ENCODE peak calls at places on chromosomes 2 and 18, in seven cellular contexts. H is mesenchymal stem cell, K is mesendoderm, W is H1, F is neuronal stem cell, N is IMR-90, G is trophoblast cell. I is an unnamed sample.

GRCh38 chr2:218733615-218734021 is 23.0 kb downstream of the TTLL4 start:
- DNase-seq in H (peak; percentile 87), K (no peak), W (no peak), F (no peak), N (peak; percentile 93), G (peak; percentile 10), I (no peak)

GRCh38 chr2:224910535-224910934 is 131.7 kb downstream of the DOCK10 start:
- DNase-seq in H (no peak), K (peak; percentile 14), W (no peak), F (no peak), N (peak; percentile 54), G (no peak), I (no peak)

GRCh38 chr18:77049938-77050337 is 82.6 kb downstream of the MBP start:
- DNase-seq in H (no peak), K (no peak), W (no peak), F (no peak), N (no peak), G (no peak), I (no peak)

GRCh38 chr2:142599504-142599903 is 278.0 kb upstream of the KYNU start:
- DNase-seq in H (no peak), K (no peak), W (no peak), F (no peak), N (no peak), G (no peak), I (no peak)

GRCh38 chr2:199589303-199589702 is 131.6 kb upstream of the SATB2 start:
- DNase-seq in H (no peak), K (no peak), W (no peak), F (no peak), N (no peak), G (no peak), I (no peak)

GRCh38 chr2:220188031-220188430 is 560.6 kb downstream of the SLC4A3 start:
- DNase-seq in H (peak; percentile 6), K (no peak), W (no peak), F (no peak), N (peak; percentile 43), G (no peak), I (no peak)

GRCh38 chr2:43199492-43200481 is 26.6 kb downstream of the ZFP36L2 start:
- DNase-seq in H (peak; percentile 24), K (peak; percentile 83), W (no peak), F (no peak), N (peak; percentile 15), G (peak; percentile 94), I (peak; percentile 51)

GRCh38 chr2:43082111-43082877 is 144.1 kb downstream of the ZFP36L2 start:
- DNase-seq in H (peak; percentile 94), K (no peak), W (no peak), F (no peak), N (peak; percentile 79), G (no peak), I (no peak)

GRCh38 chr2:10614940-10615339 is 74.8 kb downstream of the NOL10 start:
- DNase-seq in H (peak; percentile 54), K (no peak), W (no peak), F (no peak), N (peak; percentile 46), G (no peak), I (no peak)

GRCh38 chr2:209147981-209148380 is 275.9 kb upstream of the MAP2 start:
- DNase-seq in H (no peak), K (no peak), W (no peak), F (no peak), N (no peak), G (no peak), I (no peak)

GRCh38 chr18:74836296-74837139 is 238.8 kb downstream of the ZNF407 start:
- DNase-seq in H (peak; percentile 18), K (no peak), W (no peak), F (no peak), N (peak; percentile 72), G (no peak), I (no peak)

GRCh38 chr18:75173758-75174157 is 35.2 kb downstream of the PTGR3 start:
- DNase-seq in H (no peak), K (no peak), W (no peak), F (no peak), N (no peak), G (no peak), I (no peak)

GRCh38 chr18:22683196-22683676 is 249.9 kb upstream of the RBBP8 start:
- DNase-seq in H (no peak), K (no peak), W (no peak), F (no peak), N (peak; percentile 93), G (no peak), I (no peak)

GRCh38 chr2:58700621-58701020 is 459.5 kb upstream of the FANCL start:
- DNase-seq in H (no peak), K (no peak), W (no peak), F (no peak), N (no peak), G (no peak), I (no peak)

GRCh38 chr2:230335864-230336506 is 9.0 kb downstream of the SP140L start:
- DNase-seq in H (no peak), K (no peak), W (no peak), F (no peak), N (no peak), G (no peak), I (no peak)

GRCh38 chr2:28463893-28464292 is 32.0 kb upstream of the PLB1 start:
- DNase-seq in H (peak; percentile 28), K (no peak), W (no peak), F (no peak), N (peak; percentile 61), G (no peak), I (no peak)
- H3K23ac ChIP-seq in H (no peak overlapping the region), K (no peak overlapping the region), W (no peak overlapping the region), F (no peak overlapping the region), N (no peak overlapping the region), G (no peak overlapping the region), I (no peak overlapping the region)

GRCh38 chr2:64203131-64204005 is 59.1 kb upstream of the PELI1 start:
- DNase-seq in H (peak; percentile 92), K (no peak), W (no peak), F (no peak), N (peak; percentile 59), G (no peak), I (no peak)

GRCh38 chr2:64204716-64205115 is 60.5 kb upstream of the PELI1 start:
- DNase-seq in H (peak; percentile 28), K (no peak), W (no peak), F (no peak), N (no peak), G (no peak), I (no peak)

GRCh38 chr2:64204006-64204632 is 59.9 kb upstream of the PELI1 start:
- DNase-seq in H (peak; percentile 98), K (no peak), W (no peak), F (no peak), N (peak; percentile 62), G (peak; percentile 72), I (peak; percentile 36)

GRCh38 chr2:64201086-64201627 is 56.9 kb upstream of the PELI1 start:
- DNase-seq in H (peak; percentile 33), K (no peak), W (no peak), F (no peak), N (no peak), G (peak; percentile 45), I (no peak)

DNA sequence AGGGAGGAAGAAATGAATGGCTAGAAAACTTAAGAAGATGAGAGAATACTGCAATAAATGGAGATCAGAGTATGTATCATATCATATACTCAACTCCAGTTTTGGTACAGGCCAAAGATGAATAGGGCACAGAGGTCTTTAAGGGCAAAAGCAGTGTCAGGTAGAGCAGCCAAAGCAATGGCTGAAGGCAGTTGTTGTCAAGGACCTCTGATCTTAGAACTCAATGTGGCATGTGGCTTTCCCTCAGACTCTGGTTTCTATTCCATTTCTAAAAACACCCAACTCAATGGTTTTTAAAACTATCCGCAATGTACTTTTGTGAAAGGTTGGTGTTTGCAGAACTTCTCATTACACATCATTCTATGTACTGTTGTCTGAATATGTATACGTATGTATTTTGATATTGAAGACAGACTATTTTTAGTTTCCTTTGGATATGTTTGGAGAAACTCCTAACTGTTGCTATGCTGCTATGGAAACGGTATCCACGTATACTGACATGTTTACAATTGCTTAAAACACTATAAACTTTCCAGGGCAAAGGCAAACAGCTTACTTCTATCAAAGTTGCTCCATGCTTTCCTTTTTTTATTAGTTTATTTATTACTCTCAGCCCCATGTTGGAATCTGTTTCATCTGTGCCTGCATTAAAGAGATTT is 58.1 kb upstream of the PELI1 start:
- DNase-seq in H (peak; percentile 99), K (peak; percentile 56), W (no peak), F (no peak), N (peak; percentile 83), G (peak; percentile 58), I (no peak)
- H3K23ac ChIP-seq in H (no peak overlapping the region), K (no peak overlapping the region), W (no peak overlapping the region), F (no peak overlapping the region), N (no peak overlapping the region), G (no peak overlapping the region), I (no peak overlapping the region)

DNA sequence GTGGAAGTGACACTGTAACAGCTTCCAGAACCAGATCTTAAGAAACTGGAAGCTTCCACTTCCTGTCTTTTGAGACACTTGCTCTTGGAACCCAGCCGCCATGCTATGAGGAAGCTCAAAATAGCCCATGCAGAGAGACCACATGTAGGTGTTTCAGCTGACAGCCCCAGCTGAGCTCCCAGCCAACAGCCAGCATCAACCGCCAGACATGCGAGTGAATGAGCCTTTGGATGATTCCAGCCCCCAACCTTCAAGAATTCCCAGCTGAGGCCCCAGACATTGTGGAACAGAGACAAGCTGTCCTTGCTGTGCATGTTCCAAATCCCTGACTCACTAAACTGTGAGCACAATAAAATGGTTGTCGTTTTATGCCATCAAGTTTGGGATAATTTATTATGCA is 27.9 kb downstream of the ACVR1 start:
- DNase-seq in H (no peak), K (no peak), W (no peak), F (no peak), N (no peak), G (no peak), I (no peak)
- H3K23ac ChIP-seq in H (no peak overlapping the region), K (no peak overlapping the region), W (no peak overlapping the region), F (no peak overlapping the region), N (no peak overlapping the region), G (no peak overlapping the region), I (no peak overlapping the region)

GRCh38 chr18:59202258-59202820 is 17.6 kb upstream of the GRP start:
- DNase-seq in H (no peak), K (no peak), W (no peak), F (no peak), N (no peak), G (no peak), I (no peak)

GRCh38 chr18:59211629-59212028 is 8.3 kb upstream of the GRP start:
- DNase-seq in H (no peak), K (no peak), W (no peak), F (no peak), N (no peak), G (no peak), I (no peak)

GRCh38 chr18:59210311-59210710 is 9.6 kb upstream of the GRP start:
- DNase-seq in H (no peak), K (no peak), W (peak; percentile 31), F (no peak), N (no peak), G (no peak), I (no peak)

GRCh38 chr18:59208602-59209001 is 11.4 kb upstream of the GRP start:
- DNase-seq in H (no peak), K (no peak), W (no peak), F (no peak), N (no peak), G (no peak), I (no peak)

DNA sequence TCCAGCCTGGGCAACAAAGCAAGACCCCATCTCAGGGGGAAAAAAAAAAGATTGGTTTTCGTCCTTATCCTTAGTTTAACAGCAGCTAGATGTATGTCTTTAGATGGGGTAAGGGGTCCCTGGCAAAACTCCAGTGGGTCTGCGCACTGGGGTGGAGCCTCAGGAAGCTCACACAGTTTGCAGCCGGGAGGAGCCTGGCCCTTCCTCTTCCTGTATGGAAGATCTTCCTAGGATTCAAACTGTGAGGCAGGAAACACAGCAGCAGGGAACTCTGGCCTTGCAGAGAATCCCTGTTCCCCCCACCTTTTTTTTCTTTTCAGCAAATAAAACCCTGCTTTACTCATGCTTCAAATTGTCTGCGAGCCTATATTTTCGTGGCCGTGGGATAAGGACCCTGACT is 12.5 kb upstream of the GRP start:
- DNase-seq in H (no peak), K (no peak), W (no peak), F (no peak), N (no peak), G (no peak), I (no peak)
- H3K23ac ChIP-seq in H (no peak overlapping the region), K (no peak overlapping the region), W (no peak overlapping the region), F (no peak overlapping the region), N (no peak overlapping the region), G (no peak overlapping the region), I (no peak overlapping the region)

I was measured in H9.